ENCODE peak calls at places on chromosomes 3 and 15, in ten cellular contexts. F is GM13977, T is cardiac muscle cell, V is ascending aorta, Y is choroid plexus epithelial cell, R is A549, J is AG10803, K is AG04450, Q is A673, B is uterus. C is an unnamed sample.

GRCh38 chr3:153621988-153622387 is 460.0 kb downstream of the RAP2B start:
- DNase-seq in B (no peak), K (no peak), F (peak), R (no peak), J (no peak), Q (peak), V (no peak), T (no peak), Y (peak), C (no peak)

GRCh38 chr3:48086736-48087470 is 70.7 kb upstream of the MAP4 start:
- DNase-seq in J (peak), V (no peak), Y (peak), K (peak), F (no peak), B (no peak), R (peak), Q (no peak), T (no peak), C (peak)

GRCh38 chr3:143657391-143657790 is 190.9 kb downstream of the SLC9A9 start:
- DNase-seq in R (no peak), J (peak), V (no peak), Y (peak), T (no peak), B (no peak), F (no peak), Q (no peak), K (no peak), C (peak)

GRCh38 chr3:129614927-129615363 is 8.5 kb upstream of the PLXND1 start:
- DNase-seq in T (no peak), F (no peak), V (no peak), Q (no peak), Y (no peak), J (no peak), R (no peak), K (no peak), B (no peak), C (no peak)

GRCh38 chr3:178707632-178708031 is 171.4 kb downstream of the KCNMB2 start:
- DNase-seq in J (no peak), V (no peak), F (no peak), R (no peak), Y (no peak), Q (no peak), K (no peak), B (no peak), T (no peak), C (no peak)

GRCh38 chr15:101359365-101359947 is 64.4 kb upstream of the SNRPA1 start:
- DNase-seq in T (no peak), K (no peak), Q (no peak), F (no peak), J (no peak), V (no peak), B (no peak), R (peak), Y (no peak), C (no peak)

GRCh38 chr3:111737712-111738097 is 121.4 kb upstream of the PHLDB2 start:
- DNase-seq in F (no peak), K (peak), T (no peak), V (no peak), Y (peak), B (peak), Q (no peak), R (no peak), J (peak), C (peak)

GRCh38 chr3:134795776-134796312 is 784 bp downstream of the EPHB1 start:
- DNase-seq in Q (peak), J (peak), F (no peak), B (no peak), Y (peak), V (no peak), T (peak), K (no peak), R (no peak), C (peak)

GRCh38 chr3:187878776-187879524 is 133.7 kb upstream of the BCL6 start:
- DNase-seq in Q (no peak), V (no peak), K (no peak), B (no peak), T (no peak), Y (peak), J (peak), F (no peak), R (no peak), C (peak)

GRCh38 chr3:120025520-120025919 is 68.7 kb downstream of the GSK3B start:
- DNase-seq in J (no peak), Y (no peak), R (no peak), T (no peak), V (no peak), K (no peak), Q (no peak), F (no peak), B (no peak), C (no peak)

GRCh38 chr3:25335429-25335828 is 92.6 kb upstream of the RARB start:
- DNase-seq in V (no peak), J (no peak), K (no peak), Y (no peak), R (no peak), F (no peak), Q (no peak), T (no peak), B (no peak), C (no peak)

GRCh38 chr15:91067026-91067425 is 33.0 kb upstream of the SV2B start:
- DNase-seq in V (no peak), R (no peak), Y (peak), J (no peak), K (no peak), B (no peak), T (no peak), F (no peak), Q (no peak), C (peak)

GRCh38 chr3:192915724-192916123 is 1.9 kb downstream of the MB21D2 start:
- DNase-seq in R (no peak), K (no peak), Y (no peak), J (no peak), V (no peak), T (no peak), F (no peak), B (no peak), Q (no peak), C (peak)

GRCh38 chr3:30954431-30954830 is 60.0 kb upstream of the GADL1 start:
- DNase-seq in Q (no peak), J (no peak), T (no peak), F (no peak), R (no peak), B (no peak), Y (no peak), V (no peak), K (no peak), C (no peak)

GRCh38 chr3:147191795-147192385 is 214.5 kb downstream of the ZIC4 start:
- DNase-seq in B (no peak), J (peak), R (peak), Y (peak), F (peak), V (no peak), Q (peak), K (peak), T (peak), C (peak)

GRCh38 chr3:57434041-57434440 is 110.1 kb downstream of the DNAH12 start:
- DNase-seq in B (no peak), J (peak), K (no peak), Q (peak), Y (peak), R (peak), V (no peak), T (peak), F (no peak), C (peak)

GRCh38 chr3:57026918-57027317 is 33.5 kb upstream of the SPATA12 start:
- DNase-seq in R (no peak), J (peak), Q (peak), Y (peak), F (no peak), V (no peak), T (no peak), B (no peak), K (no peak), C (peak)

GRCh38 chr3:157023211-157023610 is 136.7 kb downstream of the CCNL1 start:
- DNase-seq in J (peak), R (no peak), K (no peak), T (no peak), Q (no peak), B (no peak), V (no peak), F (no peak), Y (no peak), C (no peak)

GRCh38 chr15:48177875-48178611 is at the start of gene MYEF2:
- DNase-seq in T (peak), K (peak), B (peak), Y (peak), F (peak), Q (peak), R (peak), J (peak), V (peak), C (peak)

GRCh38 chr3:133040696-133041523 is 2.7 kb downstream of the TMEM108 start:
- DNase-seq in K (peak), V (no peak), Q (peak), T (peak), R (peak), B (peak), F (peak), J (peak), Y (peak), C (peak)

GRCh38 chr3:51471775-51472652 is 27.8 kb downstream of the DCAF1 start:
- DNase-seq in B (no peak), T (no peak), K (no peak), J (peak), V (no peak), F (no peak), R (no peak), Q (no peak), Y (peak), C (peak)

GRCh38 chr3:12503126-12503952 is 19.1 kb downstream of the TSEN2 start:
- DNase-seq in T (no peak), F (no peak), J (no peak), Q (no peak), R (no peak), Y (peak), V (no peak), K (no peak), B (no peak), C (no peak)

GRCh38 chr15:40313531-40314398 is 6.0 kb upstream of the PLCB2 start:
- DNase-seq in B (no peak), Y (no peak), F (no peak), J (peak), Q (peak), R (no peak), K (no peak), T (peak), V (no peak), C (no peak)

GRCh38 chr15:46918462-46919125 is 798.7 kb upstream of the SEMA6D start:
- DNase-seq in T (no peak), V (no peak), B (no peak), K (no peak), Y (no peak), F (no peak), J (no peak), Q (no peak), R (no peak), C (no peak)

GRCh38 chr3:123636431-123636841 is 51.6 kb upstream of the HACD2 start:
- DNase-seq in J (no peak), Q (no peak), T (peak), F (no peak), R (no peak), B (no peak), Y (no peak), K (no peak), V (no peak), C (no peak)

GRCh38 chr3:14273886-14274517 is 95.4 kb downstream of the LSM3 start:
- DNase-seq in K (no peak), V (no peak), J (no peak), B (no peak), T (no peak), F (no peak), Y (no peak), R (no peak), Q (no peak), C (no peak)

GRCh38 chr3:46858996-46859710 is 4.1 kb downstream of the MYL3 start:
- DNase-seq in V (no peak), K (no peak), B (peak), T (no peak), J (no peak), R (no peak), F (no peak), Q (no peak), Y (no peak), C (no peak)

GRCh38 chr3:15148614-15149013 is 49.7 kb upstream of the RBSN start:
- DNase-seq in B (peak), T (peak), Y (peak), J (no peak), R (peak), V (no peak), F (no peak), Q (no peak), K (no peak), C (peak)

GRCh38 chr3:190436356-190436755 is 13.3 kb downstream of the TMEM207 start:
- DNase-seq in F (no peak), Q (no peak), J (no peak), R (no peak), T (no peak), Y (peak), B (no peak), V (no peak), K (no peak), C (no peak)

GRCh38 chr3:164365242-164365641 is 713.1 kb downstream of the SI start:
- DNase-seq in Y (no peak), T (peak), B (no peak), R (no peak), V (no peak), J (no peak), Q (no peak), K (no peak), F (no peak), C (no peak)

GRCh38 chr15:37125143-37125542 is 24.8 kb upstream of the MEIS2 start:
- DNase-seq in J (no peak), R (no peak), Y (peak), K (no peak), V (no peak), F (no peak), B (no peak), Q (no peak), T (no peak), C (peak)

GRCh38 chr3:52835766-52836470 is 1.1 kb upstream of the MUSTN1 start:
- DNase-seq in R (no peak), F (no peak), J (no peak), K (no peak), Y (no peak), T (no peak), Q (no peak), B (no peak), V (no peak), C (no peak)

GRCh38 chr3:58989173-58989572 is 60.7 kb downstream of the CFAP20DC start:
- DNase-seq in V (no peak), B (no peak), J (peak), R (no peak), Q (peak), Y (peak), F (no peak), K (peak), T (no peak), C (peak)

GRCh38 chr15:85760049-85760448 is 34.7 kb downstream of the KLHL25 start:
- DNase-seq in R (no peak), Q (no peak), T (no peak), K (no peak), V (no peak), F (no peak), Y (no peak), B (no peak), J (no peak), C (no peak)

GRCh38 chr15:69410290-69410874 is 3.8 kb upstream of the KIF23 start:
- DNase-seq in Q (peak), F (no peak), J (peak), Y (peak), V (no peak), K (no peak), B (no peak), T (peak), R (peak), C (peak)

GRCh38 chr15:78390242-78390641 is 47.8 kb upstream of the IREB2 start:
- DNase-seq in F (no peak), Y (no peak), K (no peak), J (no peak), B (no peak), V (no peak), T (no peak), Q (no peak), R (no peak), C (no peak)

GRCh38 chr15:38690221-38690620 is 125.6 kb upstream of the RASGRP1 start:
- DNase-seq in T (no peak), J (no peak), Y (no peak), V (no peak), Q (no peak), B (no peak), R (no peak), F (no peak), K (no peak), C (no peak)

GRCh38 chr15:71743861-71744382 is 66.4 kb upstream of the NR2E3 start:
- DNase-seq in R (no peak), J (peak), K (no peak), Q (peak), B (peak), T (peak), V (no peak), Y (peak), F (peak), C (peak)

GRCh38 chr3:46759239-46760152 is 41.8 kb upstream of the PRSS50 start:
- DNase-seq in Q (no peak), V (no peak), K (no peak), B (no peak), F (no peak), R (no peak), Y (no peak), J (no peak), T (peak), C (no peak)

GRCh38 chr15:76343313-76343996 is 6.9 kb downstream of the ISL2 start:
- DNase-seq in T (no peak), F (peak), B (no peak), J (no peak), R (no peak), Q (no peak), K (no peak), V (no peak), Y (no peak), C (no peak)

GRCh38 chr15:58643996-58644395 is 105.5 kb downstream of the ADAM10 start:
- DNase-seq in F (no peak), Y (no peak), B (no peak), T (no peak), Q (no peak), R (no peak), K (no peak), V (no peak), J (no peak), C (no peak)

GRCh38 chr15:58650102-58650501 is 99.4 kb downstream of the ADAM10 start:
- DNase-seq in Y (no peak), J (no peak), R (no peak), F (no peak), Q (no peak), V (no peak), B (no peak), T (no peak), K (no peak), C (no peak)

GRCh38 chr15:58649175-58649574 is 100.3 kb downstream of the ADAM10 start:
- DNase-seq in B (no peak), R (no peak), Y (no peak), J (no peak), K (no peak), T (no peak), Q (no peak), F (no peak), V (no peak), C (no peak)
- TF ChIP-seq CTCF in B (no peak), R (no peak), Y (no peak), J (no peak), K (no peak), T (no peak), Q (no peak), F (no peak), V (no peak), C (no peak)

DNA sequence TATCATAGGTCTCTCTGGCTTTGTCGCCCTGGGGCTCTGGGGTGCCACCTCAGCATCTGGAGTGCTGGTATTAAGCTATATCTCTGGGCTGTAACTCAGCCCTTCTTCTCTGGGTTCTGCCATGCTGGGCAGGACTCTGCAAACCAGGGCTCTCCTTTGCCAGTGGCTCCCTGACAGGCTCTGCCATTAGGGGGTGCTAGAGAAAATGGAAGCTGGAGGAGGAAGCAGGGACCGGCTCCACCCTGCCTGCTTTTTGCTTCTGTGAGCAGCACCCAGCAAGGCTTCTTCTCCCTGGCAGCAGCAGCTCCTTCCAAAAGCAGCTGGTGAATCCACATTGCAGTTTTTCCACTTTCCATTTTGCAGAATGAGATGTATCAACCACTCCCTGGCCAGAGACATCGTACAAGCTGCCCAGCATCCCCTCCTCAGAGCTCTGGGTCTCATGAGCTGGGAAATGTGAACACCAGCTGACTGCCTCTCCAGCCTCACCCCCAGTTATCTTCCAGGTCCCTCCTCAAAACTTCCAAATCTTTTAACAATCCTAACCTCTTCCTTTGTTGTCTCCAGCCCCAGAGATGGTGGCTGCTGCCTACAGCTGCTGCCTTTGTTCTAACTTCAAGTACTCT is 165.0 kb downstream of the ABHD5 start:
- DNase-seq in J (peak), Y (peak), F (peak), Q (peak), R (peak), K (peak), T (peak), B (no peak), V (no peak), C (peak)
- TF ChIP-seq CTCF in J (peak), Y (peak), F (peak), Q (peak), R (peak), K (peak), T (peak), B (no peak), V (peak), C (peak)

DNA sequence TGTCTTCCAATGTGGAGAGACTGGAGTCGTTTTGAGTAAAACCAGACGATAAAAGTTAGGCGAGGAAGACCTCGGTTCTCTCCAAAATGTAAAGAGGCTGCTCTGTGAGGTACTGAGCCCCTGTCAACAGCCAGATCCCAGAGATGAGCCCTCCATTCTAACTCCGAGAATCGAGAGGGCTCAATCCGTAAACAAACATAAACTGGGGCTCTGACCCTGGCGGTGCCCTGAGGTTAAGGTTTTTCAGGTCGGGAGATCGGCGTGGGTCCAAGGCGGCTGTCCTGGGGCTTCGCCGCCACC is 417 bp downstream of the TBCCD1 start:
- DNase-seq in B (no peak), J (no peak), V (no peak), Q (no peak), R (no peak), K (no peak), F (no peak), T (no peak), Y (peak), C (no peak)
- TF ChIP-seq CTCF in B (no peak), J (no peak), V (no peak), Q (no peak), R (no peak), K (no peak), F (no peak), T (no peak), Y (no peak), C (no peak)

GRCh38 chr3:158313344-158313927 is 203.5 kb downstream of the RSRC1 start:
- DNase-seq in B (no peak), T (peak), V (no peak), K (no peak), Q (peak), R (peak), J (peak), Y (peak), F (peak), C (peak)
- TF ChIP-seq CTCF in B (no peak), T (peak), V (no peak), K (peak), Q (peak), R (peak), J (peak), Y (peak), F (peak), C (peak)

DNA sequence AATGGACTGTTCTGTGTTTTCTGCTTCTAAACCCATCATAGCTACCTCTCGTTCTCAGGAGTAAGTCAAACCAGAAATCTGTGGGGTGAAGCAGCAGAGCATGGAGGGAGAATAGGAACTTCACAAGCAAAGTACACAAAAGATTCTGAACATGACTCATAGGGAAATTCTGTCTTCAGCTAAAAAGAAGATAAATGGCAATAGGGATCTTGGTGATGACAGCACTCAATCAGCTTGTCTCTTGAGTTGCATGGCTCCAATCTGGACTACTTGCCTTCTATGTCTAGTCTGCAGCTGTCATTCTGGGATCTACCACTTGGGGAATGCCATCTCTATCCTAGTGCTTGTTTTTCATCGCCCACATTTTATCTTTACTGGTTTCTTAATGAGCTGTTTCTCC is 13.5 kb upstream of the GRAMD1C start:
- DNase-seq in F (peak), J (no peak), R (peak), V (no peak), T (no peak), Y (peak), Q (peak), K (no peak), B (no peak), C (peak)
- TF ChIP-seq CTCF in F (no peak), J (peak), R (no peak), V (no peak), T (peak), Y (peak), Q (peak), K (peak), B (no peak), C (peak)

C was measured in fibroblast of pulmonary artery.